ENCODE peak calls at places on chromosome 22, in five cellular contexts. F is Calu3; B is stimulated activated CD4-positive, alpha-beta T cell treated with anti-CD3 and anti-CD28 coated beads, Interleukin-1b, Interleukin-23, amount 100 ng/mL, for 48 hours; C is right atrium auricular region; V is GM23338. R is an unnamed sample.

GRCh38 chr22:46833228-46833627 is 70.8 kb downstream of the TBC1D22A start:
- DNase-seq in F (peak; percentile 68), V (peak; percentile 88), C (no peak), B (no peak), R (peak; percentile 87)

GRCh38 chr22:31122532-31123291 is at the start of gene INPP5J:
- DNase-seq in V (peak; percentile 80), C (peak; percentile 73), F (peak; percentile 70), B (no peak), R (peak; percentile 61)

GRCh38 chr22:42300286-42301071 is 30.0 kb upstream of the TCF20 start:
- DNase-seq in C (no peak), F (peak; percentile 41), V (no peak), B (peak; percentile 57), R (no peak)

GRCh38 chr22:29855611-29856181 is 17.6 kb upstream of the ASCC2 start:
- DNase-seq in B (no peak), F (no peak), C (peak; percentile 60), V (no peak), R (no peak)

GRCh38 chr22:46362221-46362933 is 26.9 kb downstream of the TRMU start:
- DNase-seq in C (no peak), V (no peak), B (no peak), F (no peak), R (no peak)

GRCh38 chr22:37484115-37485005 is 1.8 kb downstream of the MFNG start:
- DNase-seq in V (no peak), B (peak; percentile 82), F (no peak), C (peak; percentile 82), R (no peak)

GRCh38 chr22:49969751-49970527 is 9.4 kb downstream of the PIM3 start:
- DNase-seq in C (no peak), F (no peak), V (no peak), B (peak; percentile 14), R (peak; percentile 2)

GRCh38 chr22:31970490-31971444 is 26.4 kb downstream of the YWHAH start:
- DNase-seq in F (peak; percentile 96), V (peak; percentile 86), B (peak; percentile 84), C (peak; percentile 78), R (peak; percentile 93)

GRCh38 chr22:35594686-35595085 is 22.4 kb downstream of the MB start:
- DNase-seq in C (no peak), F (no peak), B (no peak), V (no peak), R (no peak)

GRCh38 chr22:39729141-39729934 is 158.8 kb downstream of the CACNA1I start:
- DNase-seq in B (no peak), V (no peak), F (no peak), C (no peak), R (no peak)

GRCh38 chr22:36331912-36332622 is 55.7 kb downstream of the MYH9 start:
- DNase-seq in B (peak; percentile 68), F (peak; percentile 68), V (no peak), C (peak; percentile 85), R (peak; percentile 47)

R was measured in ELF-1.